ENCODE peak calls at places on chromosomes 2 and 18, in four cellular contexts. N is erythroblast, P is heart right ventricle, Q is GM20000. X is an unnamed sample.

GRCh38 chr2:222433381-222434173 is 9.2 kb downstream of the SGPP2 start:
- DNase-seq in P (no peak), N (no peak), Q (peak), X (no peak)

GRCh38 chr2:212005077-212005671 is 533.4 kb downstream of the ERBB4 start:
- DNase-seq in P (peak), N (peak), Q (peak), X (peak)

GRCh38 chr2:54665436-54665856 is 58.0 kb upstream of the EML6 start:
- DNase-seq in P (no peak), N (peak), Q (peak), X (peak)

GRCh38 chr2:111030271-111030891 is 90.3 kb upstream of the BCL2L11 start:
- DNase-seq in Q (peak), P (no peak), N (no peak), X (no peak)

GRCh38 chr2:187078297-187078696 is 229.3 kb upstream of the ZSWIM2 start:
- DNase-seq in Q (no peak), P (no peak), N (no peak), X (no peak)

GRCh38 chr2:230914886-230915285 is 10.2 kb downstream of the GPR55 start:
- DNase-seq in Q (no peak), P (no peak), N (no peak), X (no peak)

GRCh38 chr18:26215247-26215970 is 10.8 kb upstream of the TAF4B start:
- DNase-seq in Q (peak), P (no peak), N (no peak), X (peak)

GRCh38 chr18:58859935-58860334 is 4.7 kb upstream of the ZNF532 start:
- DNase-seq in N (no peak), Q (no peak), P (no peak), X (no peak)

GRCh38 chr18:24344509-24344908 is 53.1 kb downstream of the OSBPL1A start:
- DNase-seq in N (no peak), Q (no peak), P (no peak), X (no peak)

GRCh38 chr2:169895294-169895985 is 68.2 kb downstream of the UBR3 start:
- DNase-seq in Q (no peak), P (no peak), N (no peak), X (no peak)

GRCh38 chr2:147076634-147077033 is 768.2 kb upstream of the ACVR2A start:
- DNase-seq in N (no peak), P (no peak), Q (no peak), X (no peak)

GRCh38 chr2:217724436-217724835 is 278.4 kb downstream of the TNS1 start:
- DNase-seq in P (no peak), N (no peak), Q (no peak), X (no peak)

GRCh38 chr2:201950606-201951005 is 83.0 kb upstream of the FZD7 start:
- DNase-seq in P (no peak), Q (no peak), N (no peak), X (no peak)

GRCh38 chr2:102505290-102505689 is 32.3 kb downstream of the SLC9A4 start:
- DNase-seq in Q (no peak), P (no peak), N (no peak), X (no peak)

GRCh38 chr2:1557467-1557820 is 144.2 kb downstream of the TPO start:
- DNase-seq in P (no peak), N (no peak), Q (no peak), X (no peak)

GRCh38 chr2:234414591-234414990 is 82.3 kb downstream of the ARL4C start:
- DNase-seq in N (no peak), P (no peak), Q (no peak), X (no peak)

GRCh38 chr2:45697190-45697589 is 45.7 kb downstream of the PRKCE start:
- DNase-seq in N (no peak), P (no peak), Q (no peak), X (no peak)

GRCh38 chr2:118105497-118105896 is 17.2 kb downstream of the INSIG2 start:
- DNase-seq in Q (no peak), P (no peak), N (no peak), X (no peak)

GRCh38 chr18:3012306-3012919 is 531 bp downstream of the LPIN2 start:
- DNase-seq in N (peak), P (peak), Q (no peak), X (peak)

GRCh38 chr2:39851251-39851650 is 72.2 kb upstream of the THUMPD2 start:
- DNase-seq in Q (no peak), N (no peak), P (no peak), X (no peak)

GRCh38 chr2:30371772-30372373 is 75.2 kb upstream of the LCLAT1 start:
- DNase-seq in N (no peak), Q (no peak), P (no peak), X (no peak)

GRCh38 chr2:246489-247145 is 17.2 kb downstream of the SH3YL1 start:
- DNase-seq in Q (peak), N (peak), P (peak), X (peak)

GRCh38 chr2:222859786-222860726 is 780 bp upstream of the ACSL3 start:
- DNase-seq in N (peak), P (peak), Q (no peak), X (peak)

GRCh38 chr2:238127165-238128060 is 11.1 kb upstream of the KLHL30 start:
- DNase-seq in P (no peak), N (peak), Q (peak), X (no peak)

GRCh38 chr2:176157499-176158305 is 595 bp downstream of the HOXD3 start:
- DNase-seq in N (no peak), P (no peak), Q (no peak), X (no peak)

GRCh38 chr2:200839513-200839912 is 24.9 kb downstream of the CLK1 start:
- DNase-seq in N (no peak), Q (no peak), P (no peak), X (no peak)

GRCh38 chr2:67612576-67612981 is 215.4 kb downstream of the ETAA1 start:
- DNase-seq in Q (no peak), P (no peak), N (no peak), X (no peak)

GRCh38 chr2:127407661-127408003 is 10.6 kb upstream of the PROC start:
- DNase-seq in N (no peak), P (no peak), Q (no peak), X (peak)

X was measured in OCI-LY7.